ENCODE peak calls at places on chromosomes 4 and X, in six cellular contexts. K, Z, E, D, O and J are unnamed samples.

GRCh38 chr4:18917689-18918088 is 896.1 kb upstream of the LCORL start:
- DNase-seq in K (peak), Z (no peak), E (no peak), D (no peak), O (no peak), J (no peak)

GRCh38 chrX:125605145-125605544 is 285.5 kb downstream of the TEX13C start:
- DNase-seq in K (no peak), Z (no peak), E (no peak), D (no peak), O (no peak), J (no peak)

GRCh38 chr4:76952071-76952470 is 2.5 kb downstream of the SEPTIN11 start:
- DNase-seq in K (no peak), Z (no peak), E (no peak), D (no peak), O (no peak), J (no peak)

GRCh38 chr4:147582386-147583077 is 34.7 kb upstream of the TMEM184C start:
- DNase-seq in K (peak), Z (no peak), E (no peak), D (no peak), O (no peak), J (no peak)

GRCh38 chr4:6747690-6748068 is 31.7 kb downstream of the BLOC1S4 start:
- DNase-seq in K (no peak), Z (no peak), E (no peak), D (no peak), O (no peak), J (no peak)

GRCh38 chr4:41454393-41454792 is 83.6 kb upstream of the LIMCH1 start:
- DNase-seq in K (no peak), Z (no peak), E (no peak), D (no peak), O (peak), J (no peak)

GRCh38 chr4:663438-664428 is 10.3 kb downstream of the ATP5ME start:
- DNase-seq in K (no peak), Z (no peak), E (peak), D (no peak), O (no peak), J (no peak)

GRCh38 chr4:3304831-3305609 is 12.2 kb downstream of the RGS12 start:
- DNase-seq in K (peak), Z (no peak), E (peak), D (no peak), O (no peak), J (no peak)

GRCh38 chr4:39682133-39682532 is 15.8 kb upstream of the UBE2K start:
- DNase-seq in K (no peak), Z (no peak), E (no peak), D (no peak), O (no peak), J (no peak)

GRCh38 chr4:166422475-166422874 is 549.4 kb downstream of the TLL1 start:
- DNase-seq in K (peak), Z (no peak), E (no peak), D (no peak), O (no peak), J (peak)

GRCh38 chr4:108292229-108292628 is 123.5 kb upstream of the LEF1 start:
- DNase-seq in K (no peak), Z (no peak), E (no peak), D (no peak), O (no peak), J (no peak)

GRCh38 chrX:426881-427280 is 40.2 kb upstream of the PPP2R3B start:
- DNase-seq in K (no peak), Z (no peak), E (no peak), D (no peak), O (no peak), J (peak)

GRCh38 chr4:3765271-3766206 is 646 bp upstream of the ADRA2C start:
- DNase-seq in K (peak), Z (peak), E (peak), D (no peak), O (no peak), J (peak)

GRCh38 chr4:55854132-55854531 is 684 bp downstream of the EXOC1 start:
- DNase-seq in K (no peak), Z (no peak), E (no peak), D (no peak), O (no peak), J (peak)

GRCh38 chr4:71382569-71383560 is 44.0 kb downstream of the SLC4A4 start:
- DNase-seq in K (peak), Z (no peak), E (no peak), D (no peak), O (no peak), J (no peak)

GRCh38 chr4:91220315-91220714 is 1083.5 kb upstream of the GRID2 start:
- DNase-seq in K (no peak), Z (no peak), E (no peak), D (no peak), O (no peak), J (no peak)

GRCh38 chr4:129839687-129840086 is 743.7 kb downstream of the C4orf33 start:
- DNase-seq in K (no peak), Z (no peak), E (no peak), D (no peak), O (no peak), J (no peak)

DNA sequence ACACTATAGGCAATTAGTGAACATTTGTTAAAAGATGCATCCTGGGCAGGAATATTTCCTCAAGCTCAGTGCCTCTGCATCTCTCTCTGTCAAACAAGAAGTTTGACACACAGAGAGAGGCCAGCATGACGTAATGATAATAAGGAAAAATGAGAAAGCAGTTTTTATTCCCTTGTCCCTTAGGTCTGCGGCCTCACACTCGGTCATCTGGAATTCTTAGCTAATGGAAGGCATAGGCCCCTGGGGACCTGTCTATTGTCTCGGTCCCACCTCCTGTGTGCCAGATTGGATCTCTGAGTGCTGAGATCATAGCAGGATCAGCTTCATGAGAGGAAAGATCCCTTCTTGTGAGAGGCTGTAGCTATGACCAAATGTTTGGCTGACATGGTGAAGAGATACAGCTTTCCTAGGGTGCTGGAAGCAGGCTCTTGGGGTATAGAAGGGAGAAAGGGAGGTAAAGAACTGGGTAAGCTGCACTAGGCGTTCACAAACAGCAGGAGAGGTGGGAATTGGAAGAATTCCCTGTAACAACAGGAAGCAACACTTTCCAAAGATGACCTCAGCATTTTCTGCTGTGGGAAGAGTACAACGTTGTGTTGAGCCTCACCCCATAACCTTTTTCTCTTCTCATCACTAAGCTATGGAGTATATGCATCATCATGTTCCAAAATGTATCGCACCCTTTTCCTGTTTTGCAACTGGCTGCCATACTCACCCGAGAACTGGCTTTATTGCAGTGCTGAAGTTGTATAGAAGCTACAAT is 20.2 kb downstream of the TMEM31 start:
- DNase-seq in K (peak), Z (no peak), E (no peak), D (no peak), O (no peak), J (peak)
- H2AFZ ChIP-seq in K (peak), Z (no peak), E (no peak), D (no peak), O (no peak), J (no peak)

GRCh38 chr4:139665079-139665689 is 435 bp upstream of the MGST2 start:
- DNase-seq in K (no peak), Z (no peak), E (no peak), D (no peak), O (peak), J (no peak)
- H3K14ac ChIP-seq in K (peak), Z (no peak), E (no peak), D (no peak), O (peak), J (no peak)

GRCh38 chrX:39877919-39878318 is 219.8 kb downstream of the BCOR start:
- DNase-seq in K (no peak), Z (no peak), E (peak), D (no peak), O (no peak), J (no peak)
- H2AFZ ChIP-seq in K (no peak), Z (peak), E (no peak), D (no peak), O (no peak), J (no peak)

GRCh38 chr4:139555073-139555704 is 830 bp downstream of the SETD7 start:
- DNase-seq in K (peak), Z (peak), E (peak), D (no peak), O (peak), J (peak)
- H3K14ac ChIP-seq in K (peak), Z (peak), E (peak), D (no peak), O (peak), J (no peak)

GRCh38 chr4:83011779-83012630 is 1.4 kb upstream of the LIN54 start:
- DNase-seq in K (peak), Z (no peak), E (peak), D (no peak), O (peak), J (peak)
- H2AFZ ChIP-seq in K (peak), Z (peak), E (no peak), D (no peak), O (peak), J (peak)

GRCh38 chrX:6015423-6015822 is 213.2 kb downstream of the NLGN4X start:
- DNase-seq in K (no peak), Z (no peak), E (no peak), D (no peak), O (no peak), J (no peak)

DNA sequence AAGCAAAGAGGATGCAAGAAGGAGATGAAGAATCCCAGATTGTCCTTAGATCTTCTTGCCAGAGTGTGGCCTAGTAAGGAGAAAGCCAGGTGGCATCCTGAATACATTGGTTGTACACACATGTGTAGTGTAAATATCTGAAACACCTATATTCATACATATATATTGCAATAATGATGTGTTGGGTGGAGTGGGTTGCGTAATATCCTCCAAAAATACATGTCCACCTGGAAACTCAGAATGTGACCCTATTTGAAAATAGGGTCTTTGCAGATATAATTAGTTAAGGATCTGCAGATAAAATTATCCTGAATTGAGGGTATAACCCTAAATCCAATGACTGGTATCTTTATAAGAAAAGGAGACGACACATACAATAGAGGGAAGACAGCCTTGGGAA is 216.3 kb downstream of the NLGN4X start:
- DNase-seq in K (no peak), Z (no peak), E (no peak), D (no peak), O (no peak), J (no peak)
- H3K14ac ChIP-seq in K (no peak), Z (no peak), E (no peak), D (no peak), O (no peak), J (no peak)

DNA sequence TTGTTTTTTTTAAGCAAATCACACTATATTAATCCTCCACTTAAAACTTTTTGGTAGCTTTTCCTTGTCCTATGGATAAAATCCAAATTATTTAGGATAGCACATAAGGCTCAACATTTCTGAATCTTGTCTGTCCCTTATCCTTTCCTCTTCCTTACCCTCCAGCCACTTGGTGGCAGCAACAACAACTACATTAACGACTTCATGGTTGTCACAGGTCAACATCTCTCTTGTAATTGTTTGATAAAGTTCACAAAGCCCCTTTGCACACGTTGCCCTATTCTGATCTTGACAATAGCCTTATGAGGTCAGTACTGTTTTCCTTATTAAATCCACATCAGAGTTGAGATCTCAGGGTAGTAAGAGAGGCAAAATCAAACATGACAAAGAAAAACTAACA is 269.0 kb upstream of the PABPC4L start:
- DNase-seq in K (no peak), Z (no peak), E (peak), D (no peak), O (peak), J (peak)
- H2AFZ ChIP-seq in K (no peak), Z (peak), E (peak), D (peak), O (no peak), J (no peak)

DNA sequence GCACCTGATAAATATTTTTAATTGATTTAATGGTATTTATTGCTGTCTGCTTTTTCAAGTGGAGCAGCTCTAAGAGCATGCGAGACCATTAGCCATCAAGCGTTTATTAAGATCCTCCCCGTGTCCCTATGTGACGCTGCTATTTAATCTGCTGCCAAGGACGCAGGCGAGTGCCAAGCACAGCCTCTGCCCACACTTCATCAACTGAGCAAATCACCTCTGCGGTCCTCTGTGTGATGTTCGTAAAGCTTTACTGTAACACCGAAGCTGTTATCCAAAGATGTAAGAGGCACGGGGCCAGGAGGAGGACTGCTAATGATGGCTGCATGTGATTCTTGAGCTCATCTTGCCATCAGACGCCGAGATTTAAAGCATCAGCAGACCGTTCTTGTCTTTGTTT is 79.5 kb downstream of the STOX2 start:
- DNase-seq in K (no peak), Z (no peak), E (no peak), D (no peak), O (no peak), J (no peak)
- H3K14ac ChIP-seq in K (no peak), Z (no peak), E (no peak), D (no peak), O (no peak), J (no peak)

GRCh38 chr4:119676101-119676500 is 47.5 kb upstream of the PDE5A start:
- DNase-seq in K (no peak), Z (no peak), E (no peak), D (no peak), O (no peak), J (no peak)

GRCh38 chr4:119683518-119683917 is 54.9 kb upstream of the PDE5A start:
- DNase-seq in K (peak), Z (no peak), E (no peak), D (no peak), O (no peak), J (peak)

GRCh38 chr4:119679251-119679650 is 50.6 kb upstream of the PDE5A start:
- DNase-seq in K (peak), Z (no peak), E (no peak), D (no peak), O (no peak), J (no peak)

GRCh38 chr4:119682080-119682479 is 53.5 kb upstream of the PDE5A start:
- DNase-seq in K (peak), Z (no peak), E (no peak), D (no peak), O (no peak), J (no peak)

GRCh38 chr4:119678761-119679160 is 50.2 kb upstream of the PDE5A start:
- DNase-seq in K (peak), Z (no peak), E (no peak), D (no peak), O (no peak), J (no peak)
- H2AFZ ChIP-seq in K (no peak), Z (peak), E (no peak), D (peak), O (no peak), J (no peak)